ENCODE peak calls at places on chromosomes 3 and 15, in seven cellular contexts. One of them, this sample, is unnamed.

GRCh38 chr3:49461443-49462171 is 8.5 kb upstream of the DAG1 start:
- DNase-seq in MM.1S: no peak
- DNase-seq in H1: peak; percentile 67
- DNase-seq in PC-3: peak; percentile 57
- DNase-seq in astrocyte: no peak
- DNase-seq in GM23248: peak; percentile 49
- DNase-seq in mammary epithelial cell: peak; percentile 62
- DNase-seq in this sample: peak; percentile 40

GRCh38 chr3:177835008-177835407 is 637.7 kb upstream of the TBL1XR1 start:
- DNase-seq in astrocyte: peak; percentile 99
- DNase-seq in PC-3: peak; percentile 92
- DNase-seq in mammary epithelial cell: peak; percentile 92
- DNase-seq in MM.1S: no peak
- DNase-seq in H1: no peak
- DNase-seq in GM23248: peak; percentile 82
- DNase-seq in this sample: peak; percentile 93

GRCh38 chr3:72888546-72889309 is 882 bp downstream of the GXYLT2 start:
- DNase-seq in GM23248: peak; percentile 14
- DNase-seq in MM.1S: no peak
- DNase-seq in H1: peak; percentile 17
- DNase-seq in PC-3: peak; percentile 29
- DNase-seq in mammary epithelial cell: peak; percentile 23
- DNase-seq in astrocyte: peak; percentile 39
- DNase-seq in this sample: peak; percentile 37

GRCh38 chr3:127749787-127750225 is 72.5 kb downstream of the MGLL start:
- DNase-seq in GM23248: no peak
- DNase-seq in mammary epithelial cell: no peak
- DNase-seq in MM.1S: peak; percentile 25
- DNase-seq in H1: no peak
- DNase-seq in astrocyte: no peak
- DNase-seq in PC-3: no peak
- DNase-seq in this sample: no peak

GRCh38 chr15:73959012-73959581 is 32.8 kb downstream of the LOXL1 start:
- DNase-seq in GM23248: peak; percentile 40
- DNase-seq in astrocyte: no peak
- DNase-seq in H1: no peak
- DNase-seq in MM.1S: peak; percentile 82
- DNase-seq in PC-3: peak; percentile 88
- DNase-seq in mammary epithelial cell: peak; percentile 30
- DNase-seq in this sample: no peak

GRCh38 chr15:80010131-80010673 is 39.2 kb upstream of the BCL2A1 start:
- DNase-seq in mammary epithelial cell: peak; percentile 89
- DNase-seq in MM.1S: no peak
- DNase-seq in PC-3: peak; percentile 76
- DNase-seq in GM23248: peak; percentile 70
- DNase-seq in astrocyte: no peak
- DNase-seq in H1: no peak
- DNase-seq in this sample: peak; percentile 46

GRCh38 chr3:84066920-84067319 is 891.9 kb upstream of the CADM2 start:
- DNase-seq in mammary epithelial cell: no peak
- DNase-seq in H1: peak; percentile 17
- DNase-seq in astrocyte: peak; percentile 28
- DNase-seq in PC-3: no peak
- DNase-seq in GM23248: no peak
- DNase-seq in MM.1S: no peak
- DNase-seq in this sample: peak; percentile 32

GRCh38 chr3:127304121-127304744 is 16.4 kb upstream of the PRR20G start:
- DNase-seq in MM.1S: peak; percentile 86
- DNase-seq in mammary epithelial cell: peak; percentile 82
- DNase-seq in H1: no peak
- DNase-seq in GM23248: no peak
- DNase-seq in astrocyte: no peak
- DNase-seq in PC-3: peak; percentile 75
- DNase-seq in this sample: no peak

GRCh38 chr15:70101459-70102113 is 3.9 kb upstream of the TLE3 start:
- DNase-seq in PC-3: peak; percentile 79
- DNase-seq in H1: no peak
- DNase-seq in MM.1S: peak; percentile 89
- DNase-seq in mammary epithelial cell: peak; percentile 74
- DNase-seq in GM23248: peak; percentile 80
- DNase-seq in astrocyte: peak; percentile 93
- DNase-seq in this sample: peak; percentile 94

GRCh38 chr3:14602804-14603644 is 48.5 kb upstream of the CCDC174 start:
- DNase-seq in H1: no peak
- DNase-seq in astrocyte: no peak
- DNase-seq in GM23248: peak; percentile 39
- DNase-seq in mammary epithelial cell: no peak
- DNase-seq in MM.1S: no peak
- DNase-seq in PC-3: peak; percentile 11
- DNase-seq in this sample: no peak

GRCh38 chr3:43273429-43273828 is 12.9 kb upstream of the SNRK start:
- DNase-seq in PC-3: no peak
- DNase-seq in H1: no peak
- DNase-seq in GM23248: no peak
- DNase-seq in astrocyte: no peak
- DNase-seq in MM.1S: no peak
- DNase-seq in mammary epithelial cell: no peak
- DNase-seq in this sample: no peak

GRCh38 chr3:195080571-195081141 is 190.3 kb downstream of the XXYLT1 start:
- DNase-seq in MM.1S: no peak
- DNase-seq in astrocyte: peak; percentile 14
- DNase-seq in PC-3: no peak
- DNase-seq in mammary epithelial cell: no peak
- DNase-seq in GM23248: no peak
- DNase-seq in H1: no peak
- DNase-seq in this sample: peak; percentile 24

GRCh38 chr3:100561459-100562158 is 47.8 kb upstream of the ADGRG7 start:
- DNase-seq in GM23248: peak; percentile 92
- DNase-seq in PC-3: no peak
- DNase-seq in MM.1S: no peak
- DNase-seq in H1: peak; percentile 25
- DNase-seq in astrocyte: peak; percentile 76
- DNase-seq in mammary epithelial cell: peak; percentile 90
- DNase-seq in this sample: peak; percentile 78

GRCh38 chr3:172298247-172298646 is 150.0 kb downstream of the GHSR start:
- DNase-seq in GM23248: no peak
- DNase-seq in mammary epithelial cell: no peak
- DNase-seq in PC-3: peak; percentile 60
- DNase-seq in MM.1S: no peak
- DNase-seq in astrocyte: no peak
- DNase-seq in H1: no peak
- DNase-seq in this sample: no peak

GRCh38 chr15:50051811-50052419 is 67.1 kb downstream of the ATP8B4 start:
- DNase-seq in PC-3: peak; percentile 87
- DNase-seq in H1: no peak
- DNase-seq in MM.1S: peak; percentile 61
- DNase-seq in astrocyte: peak; percentile 68
- DNase-seq in mammary epithelial cell: peak; percentile 67
- DNase-seq in GM23248: peak; percentile 91
- DNase-seq in this sample: peak; percentile 76

GRCh38 chr15:97672586-97672985 is 287.9 kb upstream of the ARRDC4 start:
- DNase-seq in MM.1S: peak; percentile 59
- DNase-seq in H1: no peak
- DNase-seq in astrocyte: no peak
- DNase-seq in mammary epithelial cell: no peak
- DNase-seq in GM23248: no peak
- DNase-seq in PC-3: no peak
- DNase-seq in this sample: no peak

GRCh38 chr3:187064210-187065115 is 74.8 kb downstream of the RPL39L start:
- DNase-seq in H1: no peak
- DNase-seq in GM23248: peak; percentile 49
- DNase-seq in MM.1S: peak; percentile 63
- DNase-seq in astrocyte: no peak
- DNase-seq in PC-3: peak; percentile 83
- DNase-seq in mammary epithelial cell: peak; percentile 76
- DNase-seq in this sample: peak; percentile 29

GRCh38 chr15:47862402-47862801 is 145.1 kb downstream of the SEMA6D start:
- DNase-seq in GM23248: no peak
- DNase-seq in mammary epithelial cell: no peak
- DNase-seq in H1: no peak
- DNase-seq in MM.1S: no peak
- DNase-seq in astrocyte: no peak
- DNase-seq in PC-3: no peak
- DNase-seq in this sample: no peak

GRCh38 chr15:71749500-71749899 is 60.9 kb upstream of the NR2E3 start:
- DNase-seq in astrocyte: no peak
- DNase-seq in PC-3: no peak
- DNase-seq in mammary epithelial cell: no peak
- DNase-seq in GM23248: no peak
- DNase-seq in H1: no peak
- DNase-seq in MM.1S: no peak
- DNase-seq in this sample: no peak

GRCh38 chr3:99842826-99843589 is 25.3 kb downstream of the CMSS1 start:
- DNase-seq in PC-3: peak; percentile 78
- DNase-seq in astrocyte: peak; percentile 54
- DNase-seq in mammary epithelial cell: peak; percentile 40
- DNase-seq in GM23248: peak; percentile 78
- DNase-seq in H1: no peak
- DNase-seq in MM.1S: peak; percentile 24
- DNase-seq in this sample: peak; percentile 64

GRCh38 chr3:53495518-53496501 is 1.4 kb downstream of the CACNA1D start:
- DNase-seq in PC-3: no peak
- DNase-seq in H1: no peak
- DNase-seq in MM.1S: no peak
- DNase-seq in mammary epithelial cell: no peak
- DNase-seq in GM23248: no peak
- DNase-seq in astrocyte: no peak
- DNase-seq in this sample: no peak

GRCh38 chr3:128103277-128103676 is 20.3 kb downstream of the RUVBL1 start:
- DNase-seq in PC-3: no peak
- DNase-seq in GM23248: no peak
- DNase-seq in mammary epithelial cell: no peak
- DNase-seq in astrocyte: no peak
- DNase-seq in MM.1S: no peak
- DNase-seq in H1: no peak
- DNase-seq in this sample: no peak

GRCh38 chr15:90153658-90154057 is 47.5 kb upstream of the SEMA4B start:
- DNase-seq in mammary epithelial cell: no peak
- DNase-seq in astrocyte: no peak
- DNase-seq in MM.1S: no peak
- DNase-seq in GM23248: no peak
- DNase-seq in PC-3: no peak
- DNase-seq in H1: no peak
- DNase-seq in this sample: no peak

GRCh38 chr15:83813697-83814096 is 159.8 kb downstream of the ADAMTSL3 start:
- DNase-seq in mammary epithelial cell: no peak
- DNase-seq in GM23248: no peak
- DNase-seq in MM.1S: no peak
- DNase-seq in astrocyte: no peak
- DNase-seq in PC-3: peak; percentile 40
- DNase-seq in H1: no peak
- DNase-seq in this sample: no peak

GRCh38 chr3:80668100-80668499 is 900.3 kb upstream of the ROBO1 start:
- DNase-seq in PC-3: no peak
- DNase-seq in astrocyte: no peak
- DNase-seq in H1: no peak
- DNase-seq in GM23248: no peak
- DNase-seq in MM.1S: no peak
- DNase-seq in mammary epithelial cell: no peak
- DNase-seq in this sample: no peak

GRCh38 chr3:195756935-195757302 is 36.1 kb downstream of the MUC20 start:
- DNase-seq in H1: no peak
- DNase-seq in GM23248: no peak
- DNase-seq in mammary epithelial cell: peak; percentile 9
- DNase-seq in astrocyte: no peak
- DNase-seq in PC-3: peak; percentile 19
- DNase-seq in MM.1S: no peak
- DNase-seq in this sample: no peak

GRCh38 chr3:54818942-54819341 is 108.9 kb downstream of the LRTM1 start:
- DNase-seq in mammary epithelial cell: no peak
- DNase-seq in GM23248: no peak
- DNase-seq in MM.1S: no peak
- DNase-seq in PC-3: no peak
- DNase-seq in H1: no peak
- DNase-seq in astrocyte: peak; percentile 27
- DNase-seq in this sample: no peak

GRCh38 chr3:186182850-186183249 is 74.0 kb upstream of the ETV5 start:
- DNase-seq in GM23248: no peak
- DNase-seq in astrocyte: no peak
- DNase-seq in PC-3: no peak
- DNase-seq in mammary epithelial cell: no peak
- DNase-seq in MM.1S: no peak
- DNase-seq in H1: no peak
- DNase-seq in this sample: no peak

GRCh38 chr15:70806992-70807712 is 43.8 kb upstream of the UACA start:
- DNase-seq in MM.1S: no peak
- DNase-seq in H1: no peak
- DNase-seq in PC-3: no peak
- DNase-seq in GM23248: no peak
- DNase-seq in astrocyte: no peak
- DNase-seq in mammary epithelial cell: no peak
- DNase-seq in this sample: peak; percentile 45

GRCh38 chr3:147405552-147406254 is 640 bp downstream of the ZIC4 start:
- DNase-seq in MM.1S: no peak
- DNase-seq in GM23248: no peak
- DNase-seq in astrocyte: no peak
- DNase-seq in H1: no peak
- DNase-seq in PC-3: no peak
- DNase-seq in mammary epithelial cell: no peak
- DNase-seq in this sample: no peak
- TF ChIP-seq EZH2 in MM.1S: no peak
- TF ChIP-seq EZH2 in GM23248: no peak
- TF ChIP-seq EZH2 in astrocyte: no peak
- TF ChIP-seq EZH2 in H1: peak; percentile 81
- TF ChIP-seq EZH2 in PC-3: no peak
- TF ChIP-seq EZH2 in mammary epithelial cell: no peak
- TF ChIP-seq EZH2 in this sample: peak; percentile 24

GRCh38 chr15:40844543-40844981 is 714 bp downstream of the SPINT1 start:
- DNase-seq in GM23248: peak; percentile 42
- DNase-seq in H1: no peak
- DNase-seq in MM.1S: peak; percentile 39
- DNase-seq in astrocyte: no peak
- DNase-seq in mammary epithelial cell: no peak
- DNase-seq in PC-3: peak; percentile 28
- DNase-seq in this sample: peak; percentile 16
- TF ChIP-seq EZH2 in GM23248: peak; percentile 90
- TF ChIP-seq EZH2 in H1: no peak
- TF ChIP-seq EZH2 in MM.1S: no peak
- TF ChIP-seq EZH2 in astrocyte: peak; percentile 77
- TF ChIP-seq EZH2 in mammary epithelial cell: no peak
- TF ChIP-seq EZH2 in PC-3: no peak
- TF ChIP-seq EZH2 in this sample: peak; percentile 84

GRCh38 chr3:147422934-147423599 is 13.9 kb downstream of the ZIC1 start:
- DNase-seq in PC-3: no peak
- DNase-seq in MM.1S: no peak
- DNase-seq in H1: no peak
- DNase-seq in GM23248: peak; percentile 48
- DNase-seq in mammary epithelial cell: no peak
- DNase-seq in astrocyte: no peak
- DNase-seq in this sample: no peak
- TF ChIP-seq EZH2 in PC-3: peak; percentile 8
- TF ChIP-seq EZH2 in MM.1S: no peak
- TF ChIP-seq EZH2 in H1: peak; percentile 91
- TF ChIP-seq EZH2 in GM23248: no peak
- TF ChIP-seq EZH2 in mammary epithelial cell: peak; percentile 38
- TF ChIP-seq EZH2 in astrocyte: peak; percentile 60
- TF ChIP-seq EZH2 in this sample: peak; percentile 69

GRCh38 chr15:101613130-101614000 is 38.8 kb downstream of the TM2D3 start:
- DNase-seq in astrocyte: no peak
- DNase-seq in mammary epithelial cell: peak; percentile 12
- DNase-seq in PC-3: peak; percentile 10
- DNase-seq in GM23248: peak; percentile 15
- DNase-seq in MM.1S: no peak
- DNase-seq in H1: no peak
- DNase-seq in this sample: peak; percentile 31
- TF ChIP-seq EZH2 in astrocyte: no peak
- TF ChIP-seq EZH2 in mammary epithelial cell: no peak
- TF ChIP-seq EZH2 in PC-3: no peak
- TF ChIP-seq EZH2 in GM23248: no peak
- TF ChIP-seq EZH2 in MM.1S: no peak
- TF ChIP-seq EZH2 in H1: no peak
- TF ChIP-seq EZH2 in this sample: no peak

This sample was measured in fibroblast of lung.